ENCODE peak calls at places on chromosomes 6 and 20, in nine cellular contexts. A, W, O, D, J, N, M, Q and V are unnamed samples.

GRCh38 chr6:156795825-156796224 is 18.6 kb downstream of the ARID1B start:
- DNase-seq in A (no peak), W (no peak), O (no peak), D (no peak), J (no peak), N (no peak), M (no peak), Q (no peak), V (no peak)

GRCh38 chr6:111620168-111620567 is 14.5 kb upstream of the TRAF3IP2 start:
- DNase-seq in A (peak; percentile 51), W (no peak), O (no peak), D (no peak), J (no peak), N (no peak), M (no peak), Q (no peak), V (no peak)

GRCh38 chr6:2891768-2892170 is 11.3 kb downstream of the SERPINB9 start:
- DNase-seq in A (peak; percentile 90), W (no peak), O (no peak), D (peak; percentile 39), J (no peak), N (peak; percentile 46), M (no peak), Q (no peak), V (no peak)

GRCh38 chr6:32666420-32667300 is at the start of gene HLA-DQB1:
- DNase-seq in A (no peak), W (no peak), O (peak; percentile 1), D (no peak), J (peak; percentile 22), N (no peak), M (no peak), Q (no peak), V (no peak)

GRCh38 chr20:47118201-47118600 is 223.6 kb downstream of the EYA2 start:
- DNase-seq in A (no peak), W (no peak), O (no peak), D (no peak), J (no peak), N (no peak), M (peak; percentile 32), Q (no peak), V (no peak)

GRCh38 chr6:118748311-118749062 is 97.1 kb upstream of the CEP85L start:
- DNase-seq in A (no peak), W (no peak), O (no peak), D (no peak), J (no peak), N (no peak), M (no peak), Q (peak; percentile 79), V (peak; percentile 62)

GRCh38 chr6:108027054-108027453 is 47.5 kb downstream of the OSTM1 start:
- DNase-seq in A (no peak), W (no peak), O (no peak), D (no peak), J (no peak), N (no peak), M (no peak), Q (no peak), V (no peak)

GRCh38 chr20:57397693-57398108 is 6.5 kb downstream of the RBM38 start:
- DNase-seq in A (peak; percentile 57), W (no peak), O (no peak), D (no peak), J (no peak), N (peak; percentile 43), M (peak; percentile 75), Q (no peak), V (peak; percentile 26)

GRCh38 chr20:42041000-42041565 is 422.9 kb upstream of the CHD6 start:
- DNase-seq in A (no peak), W (peak; percentile 12), O (no peak), D (no peak), J (no peak), N (no peak), M (no peak), Q (no peak), V (no peak)

GRCh38 chr6:14975124-14975815 is 270.6 kb upstream of the JARID2 start:
- DNase-seq in A (no peak), W (no peak), O (no peak), D (no peak), J (no peak), N (no peak), M (no peak), Q (no peak), V (no peak)

GRCh38 chr20:52847029-52847660 is 125.0 kb upstream of the TSHZ2 start:
- DNase-seq in A (no peak), W (no peak), O (no peak), D (no peak), J (no peak), N (no peak), M (no peak), Q (no peak), V (no peak)

GRCh38 chr6:82247634-82248232 is at the start of gene IBTK:
- DNase-seq in A (peak; percentile 96), W (peak; percentile 98), O (peak; percentile 85), D (peak; percentile 93), J (peak; percentile 94), N (peak; percentile 95), M (peak; percentile 97), Q (peak; percentile 98), V (peak; percentile 97)
- TF ChIP-seq EP300 in A (no peak), W (no peak), O (no peak), D (peak; percentile 49), J (peak; percentile 39), N (no peak), M (no peak), Q (no peak), V (no peak)

GRCh38 chr6:158812611-158813010 is 6.6 kb downstream of the EZR start:
- DNase-seq in A (no peak), W (no peak), O (no peak), D (no peak), J (no peak), N (peak; percentile 25), M (no peak), Q (no peak), V (no peak)
- H3K4me1 ChIP-seq in A (peaks cover 36% of the 10 kb centered on the region), W (peaks cover 26% of the 10 kb centered on the region), O (peaks cover 85% of the 10 kb centered on the region), D (peaks cover 85% of the 10 kb centered on the region), J (peaks cover 87% of the 10 kb centered on the region), N (peaks cover 99% of the 10 kb centered on the region), M (peaks cover 36% of the 10 kb centered on the region), Q (peaks cover 92% of the 10 kb centered on the region), V (peaks cover 17% of the 10 kb centered on the region)

DNA sequence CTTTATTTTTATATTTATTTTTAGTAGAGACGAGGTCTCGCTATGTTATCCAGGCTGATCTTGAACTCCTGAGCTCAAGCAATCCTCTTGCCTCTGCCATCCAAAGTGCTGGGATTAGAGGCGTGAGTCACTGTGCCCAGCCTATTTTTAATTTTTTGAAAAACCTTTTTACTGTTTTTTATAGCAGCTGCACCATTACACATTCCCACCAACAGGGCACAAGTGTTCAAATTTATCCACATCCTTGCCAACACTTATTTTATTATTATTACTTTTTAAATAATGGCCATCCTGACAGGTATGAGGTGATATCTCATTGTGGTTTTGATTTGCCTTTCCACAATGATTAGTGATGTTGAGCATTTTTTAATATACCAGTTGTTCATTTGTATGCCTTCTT is 42.5 kb downstream of the PACSIN1 start:
- DNase-seq in A (no peak), W (no peak), O (no peak), D (no peak), J (no peak), N (no peak), M (no peak), Q (no peak), V (no peak)
- TF ChIP-seq CTCF in A (no peak), W (no peak), O (no peak), D (no peak), J (no peak), N (no peak), M (no peak), Q (no peak), V (no peak)

DNA sequence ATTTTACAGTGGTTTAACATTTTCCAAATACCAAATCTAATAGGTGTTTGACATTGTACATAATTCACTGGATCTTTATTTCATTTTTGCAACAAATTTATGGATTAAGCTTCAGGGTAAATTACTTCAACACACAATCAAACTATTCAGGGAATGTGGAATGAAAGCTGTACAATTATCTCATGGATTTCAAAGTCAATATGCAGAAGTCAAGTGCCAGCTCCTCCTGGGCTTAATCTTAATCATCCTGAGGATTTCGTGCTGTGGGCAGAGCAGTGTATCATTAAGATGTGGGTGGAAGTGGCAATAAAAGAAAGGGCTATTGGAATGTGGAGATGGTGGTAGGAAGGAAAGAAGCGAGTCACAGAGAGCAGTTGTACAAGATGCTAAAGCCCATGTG is 548.8 kb downstream of the COL12A1 start:
- DNase-seq in A (no peak), W (no peak), O (no peak), D (no peak), J (no peak), N (no peak), M (no peak), Q (no peak), V (no peak)
- TF ChIP-seq EP300 in A (no peak), W (no peak), O (no peak), D (no peak), J (no peak), N (no peak), M (no peak), Q (no peak), V (no peak)

GRCh38 chr6:21845018-21845417 is 251.5 kb downstream of the SOX4 start:
- DNase-seq in A (no peak), W (peak; percentile 19), O (no peak), D (no peak), J (no peak), N (no peak), M (no peak), Q (no peak), V (no peak)

GRCh38 chr6:21840428-21840827 is 246.9 kb downstream of the SOX4 start:
- DNase-seq in A (no peak), W (no peak), O (no peak), D (no peak), J (no peak), N (no peak), M (no peak), Q (no peak), V (no peak)

GRCh38 chr6:21847712-21848111 is 254.2 kb downstream of the SOX4 start:
- DNase-seq in A (no peak), W (no peak), O (no peak), D (no peak), J (no peak), N (no peak), M (no peak), Q (no peak), V (no peak)

GRCh38 chr6:21846541-21847451 is 253.2 kb downstream of the SOX4 start:
- DNase-seq in A (no peak), W (no peak), O (no peak), D (no peak), J (peak; percentile 25), N (no peak), M (no peak), Q (no peak), V (no peak)

GRCh38 chr6:21842875-21843274 is 249.3 kb downstream of the SOX4 start:
- DNase-seq in A (no peak), W (no peak), O (no peak), D (no peak), J (no peak), N (no peak), M (no peak), Q (no peak), V (no peak)
- H3K4me1 ChIP-seq in A (no peaks in the 10 kb centered on the region), W (no peaks in the 10 kb centered on the region), O (peaks cover 18% of the 10 kb centered on the region), D (peaks cover 37% of the 10 kb centered on the region), J (peaks cover 19% of the 10 kb centered on the region), N (peaks cover 28% of the 10 kb centered on the region), M (peaks cover 26% of the 10 kb centered on the region), Q (peaks cover 2% of the 10 kb centered on the region), V (peaks cover 2% of the 10 kb centered on the region)

DNA sequence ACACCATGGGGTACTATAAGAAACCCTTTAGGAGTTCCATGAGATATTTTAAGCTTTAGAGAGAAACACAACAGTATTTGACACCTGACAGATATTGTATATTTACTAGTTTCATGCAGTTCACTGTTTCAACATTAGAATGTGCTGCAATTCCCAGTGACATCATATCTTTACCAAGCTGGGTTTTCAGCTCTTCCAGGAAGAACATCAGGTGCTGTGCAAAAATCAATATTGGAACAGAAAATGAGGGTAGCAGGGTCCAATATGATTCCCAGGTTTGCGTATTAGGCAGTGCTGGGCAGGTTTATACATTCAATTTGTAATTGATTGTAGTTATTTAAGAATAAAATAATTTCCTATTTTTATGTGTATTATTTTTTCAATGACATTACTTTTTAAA is 500.0 kb upstream of the EPHA7 start:
- DNase-seq in A (no peak), W (no peak), O (no peak), D (no peak), J (peak; percentile 3), N (no peak), M (no peak), Q (no peak), V (no peak)
- TF ChIP-seq CTCF in A (no peak), W (no peak), O (no peak), D (no peak), J (no peak), N (no peak), M (no peak), Q (no peak), V (no peak)